ENCODE peak calls at places on chromosome 1, in nine cellular contexts. W is CD8-positive, alpha-beta memory T cell; G is CD8-positive, alpha-beta T cell; Z is small intestine; N is colonic mucosa; M is spleen; R is breast epithelium; O is PC-9; D is stomach. T is an unnamed sample. For H3K4me1, the result is how much of the 10 kb centered on the place peaks cover.

GRCh38 chr1:86965012-86965826 is 50.8 kb downstream of the HS2ST1 start:
- DNase-seq in W (no peak), Z (peak), G (no peak), M (no peak), R (no peak), N (peak), O (peak), D (no peak), T (no peak)

GRCh38 chr1:169891539-169891885 is 2.2 kb downstream of the SCYL3 start:
- DNase-seq in D (no peak), M (no peak), Z (no peak), N (no peak), O (no peak), G (no peak), W (no peak), R (no peak), T (no peak)

GRCh38 chr1:161096514-161096913 is 1.6 kb upstream of the KLHDC9 start:
- DNase-seq in W (no peak), M (no peak), R (peak), N (no peak), D (no peak), Z (no peak), G (no peak), O (no peak), T (no peak)

GRCh38 chr1:15760520-15761211 is 2.1 kb downstream of the FBLIM1 start:
- DNase-seq in G (no peak), W (no peak), M (no peak), O (peak), Z (no peak), R (no peak), D (no peak), N (peak), T (peak)

GRCh38 chr1:6118415-6118814 is 61.7 kb downstream of the CHD5 start:
- DNase-seq in R (no peak), O (no peak), Z (no peak), D (no peak), W (no peak), G (no peak), N (no peak), M (peak), T (no peak)

GRCh38 chr1:66503841-66504470 is 30.0 kb upstream of the SGIP1 start:
- DNase-seq in Z (peak), O (peak), G (no peak), R (no peak), D (peak), N (peak), W (no peak), M (no peak), T (peak)

GRCh38 chr1:78437941-78438340 is 52.8 kb upstream of the PTGFR start:
- DNase-seq in G (no peak), W (no peak), Z (no peak), R (no peak), M (no peak), O (no peak), N (no peak), D (no peak), T (no peak)

GRCh38 chr1:206441336-206441967 is 28.8 kb upstream of the IKBKE start:
- DNase-seq in D (no peak), W (no peak), G (no peak), Z (no peak), R (no peak), O (no peak), M (no peak), N (no peak), T (no peak)

GRCh38 chr1:47817861-47818260 is 179.3 kb downstream of the TRABD2B start:
- DNase-seq in Z (no peak), O (no peak), N (no peak), D (no peak), M (no peak), R (no peak), W (no peak), G (no peak), T (no peak)

GRCh38 chr1:47819503-47819888 is 177.7 kb downstream of the TRABD2B start:
- DNase-seq in O (no peak), N (no peak), W (no peak), M (no peak), G (no peak), R (no peak), D (no peak), Z (no peak), T (no peak)

GRCh38 chr1:47814592-47815436 is 182.4 kb downstream of the TRABD2B start:
- DNase-seq in N (no peak), W (no peak), G (no peak), M (no peak), Z (no peak), O (no peak), R (no peak), D (no peak), T (no peak)

GRCh38 chr1:47816325-47817071 is 180.7 kb downstream of the TRABD2B start:
- DNase-seq in G (no peak), Z (no peak), R (no peak), N (no peak), W (no peak), M (no peak), D (no peak), O (no peak), T (no peak)

GRCh38 chr1:47818682-47819502 is 178.3 kb downstream of the TRABD2B start:
- DNase-seq in R (no peak), G (no peak), Z (no peak), D (no peak), N (no peak), M (no peak), O (no peak), W (no peak), T (no peak)
- H3K27ac ChIP-seq in R (no peak), G (no peak), Z (no peak), D (no peak), N (no peak), M (no peak), O (no peak), W (no peak), T (no peak)

GRCh38 chr1:37473431-37474050 is 839 bp upstream of the ZC3H12A start:
- DNase-seq in W (no peak), D (no peak), R (peak), Z (peak), O (no peak), M (no peak), G (no peak), N (peak), T (no peak)
- H3K4me1 ChIP-seq in W (under half), D (half or more), R (under half), Z (under half), O (half or more), M (half or more), G (under half), N (under half), T (under half)

GRCh38 chr1:213571419-213571818 is 416.4 kb upstream of the PROX1 start:
- DNase-seq in R (no peak), M (no peak), Z (no peak), D (no peak), G (no peak), W (no peak), O (no peak), N (no peak), T (no peak)
- H3K27ac ChIP-seq in R (no peak), M (no peak), Z (no peak), D (no peak), G (no peak), W (no peak), O (peak), N (no peak), T (no peak)

GRCh38 chr1:203322480-203323179 is 17.3 kb downstream of the BTG2 start:
- DNase-seq in O (no peak), R (peak), D (peak), W (no peak), N (no peak), Z (no peak), M (no peak), G (no peak), T (no peak)
- H3K4me1 ChIP-seq in O (under half), R (under half), D (half or more), W (half or more), N (half or more), Z (under half), M (half or more), G (half or more), T (under half)

DNA sequence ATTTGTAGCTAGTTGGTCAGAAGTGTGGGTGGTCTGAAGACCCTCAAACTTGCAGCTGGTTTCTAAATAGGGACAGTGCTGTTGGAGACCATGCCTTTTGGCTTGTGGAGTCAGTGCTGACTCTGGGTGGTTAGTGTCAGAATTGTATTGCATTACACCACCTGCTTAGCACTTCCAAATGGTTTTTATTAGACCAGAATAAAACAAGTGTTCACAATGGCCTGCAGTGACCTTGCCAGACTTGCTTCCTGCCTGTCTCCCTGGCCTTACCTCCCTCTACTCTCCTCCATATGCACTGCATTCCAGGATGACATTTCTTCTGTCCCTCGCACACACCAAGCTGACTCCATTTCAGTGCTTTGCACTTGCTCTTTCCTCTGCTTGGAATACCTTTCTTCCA is 72.7 kb upstream of the CNIH3 start:
- DNase-seq in O (peak), R (no peak), G (no peak), W (no peak), Z (no peak), N (no peak), D (no peak), M (no peak), T (no peak)
- H3K27ac ChIP-seq in O (peak), R (no peak), G (no peak), W (no peak), Z (no peak), N (no peak), D (no peak), M (no peak), T (no peak)

GRCh38 chr1:65148548-65149390 is 766 bp downstream of the AK4 start:
- DNase-seq in G (no peak), N (peak), M (peak), W (no peak), R (peak), O (peak), D (no peak), Z (no peak), T (peak)
- H3K4me1 ChIP-seq in G (under half), N (under half), M (under half), W (under half), R (under half), O (under half), D (under half), Z (under half), T (under half)

GRCh38 chr1:43359696-43360095 is 915 bp downstream of the CDC20 start:
- DNase-seq in W (no peak), G (no peak), O (peak), D (no peak), Z (no peak), N (no peak), M (no peak), R (no peak), T (no peak)

GRCh38 chr1:43358121-43358745 is 548 bp upstream of the CDC20 start:
- DNase-seq in O (peak), D (no peak), W (no peak), N (peak), R (no peak), G (no peak), Z (peak), M (no peak), T (no peak)

GRCh38 chr1:43363283-43363934 is 4.4 kb downstream of the ELOVL1 start:
- DNase-seq in R (no peak), O (no peak), M (no peak), N (peak), D (no peak), Z (peak), G (no peak), W (no peak), T (no peak)

GRCh38 chr1:43358746-43359693 is at the start of gene CDC20:
- DNase-seq in D (peak), Z (peak), R (peak), G (peak), W (peak), O (peak), M (peak), N (peak), T (peak)

DNA sequence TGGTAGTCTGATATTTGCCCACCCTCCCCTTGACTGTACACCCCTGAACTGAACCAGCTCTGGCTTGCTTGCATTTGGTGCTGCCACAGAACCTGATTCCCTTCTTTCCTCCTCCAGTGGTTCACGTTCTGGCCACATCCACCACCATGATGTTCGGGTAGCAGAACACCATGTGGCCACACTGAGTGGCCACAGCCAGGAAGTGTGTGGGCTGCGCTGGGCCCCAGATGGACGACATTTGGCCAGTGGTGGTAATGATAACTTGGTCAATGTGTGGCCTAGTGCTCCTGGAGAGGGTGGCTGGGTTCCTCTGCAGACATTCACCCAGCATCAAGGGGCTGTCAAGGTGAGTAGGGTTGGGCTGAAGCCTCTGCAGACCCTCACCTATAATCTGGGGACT is 1.8 kb downstream of the CDC20 start:
- DNase-seq in Z (no peak), W (no peak), D (no peak), R (no peak), G (no peak), N (no peak), M (no peak), O (no peak), T (no peak)
- H3K27ac ChIP-seq in Z (no peak), W (no peak), D (no peak), R (no peak), G (no peak), N (no peak), M (no peak), O (no peak), T (no peak)

DNA sequence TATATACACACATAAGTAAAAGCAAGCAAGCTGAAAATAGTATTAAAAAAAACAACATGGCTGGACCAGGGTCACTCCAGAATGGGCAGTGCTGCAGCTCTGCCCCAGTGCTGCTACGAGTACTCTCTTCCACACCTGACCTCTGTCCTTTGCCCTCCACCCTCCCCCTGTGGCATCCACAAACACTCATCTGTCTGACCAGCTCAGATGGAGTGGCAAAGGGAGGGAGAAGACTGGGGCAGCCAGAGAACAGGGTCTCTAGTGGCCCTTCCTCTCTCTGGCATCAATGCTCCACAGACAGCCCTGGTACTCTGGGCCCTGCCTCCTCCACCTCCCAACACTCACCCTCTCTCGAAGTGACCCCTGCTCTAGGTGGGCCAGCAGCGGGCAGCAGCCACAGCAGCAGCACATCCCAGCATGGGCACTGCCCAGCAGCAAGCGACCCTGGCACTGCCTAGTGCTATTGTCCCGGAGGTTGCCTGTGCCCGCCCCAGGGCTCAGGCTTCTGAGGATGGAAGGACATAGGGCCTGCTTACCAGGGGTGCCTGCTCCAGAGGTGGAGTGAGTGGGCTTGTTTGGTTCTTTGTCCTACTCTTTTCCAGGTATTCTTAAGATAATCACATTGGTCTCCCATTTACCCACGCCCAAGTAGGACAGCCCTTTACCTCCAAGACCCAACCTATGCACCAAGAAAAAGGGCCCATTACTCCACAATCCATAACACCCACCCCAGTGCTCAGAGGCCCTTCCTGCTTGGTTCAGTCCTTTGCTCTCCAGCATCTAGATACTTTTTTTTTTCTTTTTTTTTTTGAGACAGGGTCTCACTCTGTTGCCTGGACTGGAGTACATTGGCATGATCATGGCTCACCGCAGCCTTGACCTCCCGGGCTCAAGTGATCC is 6.2 kb downstream of the ARHGEF2 start:
- DNase-seq in N (no peak), W (no peak), M (peak), Z (no peak), D (no peak), O (no peak), R (no peak), G (no peak), T (no peak)
- H3K4me1 ChIP-seq in N (under half), W (half or more), M (half or more), Z (under half), D (half or more), O (under half), R (under half), G (half or more), T (under half)

GRCh38 chr1:40652452-40652851 is 13.0 kb downstream of the RIMS3 start:
- DNase-seq in W (no peak), G (no peak), O (no peak), M (peak), D (no peak), R (no peak), N (no peak), Z (no peak), T (no peak)

GRCh38 chr1:40651138-40651857 is 14.2 kb downstream of the RIMS3 start:
- DNase-seq in G (no peak), W (no peak), O (no peak), M (peak), N (peak), R (no peak), Z (peak), D (peak), T (no peak)

GRCh38 chr1:40652979-40653378 is 12.5 kb downstream of the RIMS3 start:
- DNase-seq in Z (no peak), N (no peak), D (no peak), W (no peak), R (no peak), M (no peak), O (peak), G (no peak), T (no peak)

GRCh38 chr1:40657046-40657445 is 8.4 kb downstream of the RIMS3 start:
- DNase-seq in M (no peak), D (no peak), G (no peak), N (no peak), R (no peak), W (no peak), O (no peak), Z (no peak), T (no peak)

GRCh38 chr1:40653851-40654537 is 11.5 kb downstream of the RIMS3 start:
- DNase-seq in R (no peak), D (no peak), W (no peak), O (no peak), G (no peak), Z (no peak), M (peak), N (no peak), T (peak)
- H3K27ac ChIP-seq in R (no peak), D (no peak), W (no peak), O (no peak), G (no peak), Z (no peak), M (no peak), N (no peak), T (no peak)

DNA sequence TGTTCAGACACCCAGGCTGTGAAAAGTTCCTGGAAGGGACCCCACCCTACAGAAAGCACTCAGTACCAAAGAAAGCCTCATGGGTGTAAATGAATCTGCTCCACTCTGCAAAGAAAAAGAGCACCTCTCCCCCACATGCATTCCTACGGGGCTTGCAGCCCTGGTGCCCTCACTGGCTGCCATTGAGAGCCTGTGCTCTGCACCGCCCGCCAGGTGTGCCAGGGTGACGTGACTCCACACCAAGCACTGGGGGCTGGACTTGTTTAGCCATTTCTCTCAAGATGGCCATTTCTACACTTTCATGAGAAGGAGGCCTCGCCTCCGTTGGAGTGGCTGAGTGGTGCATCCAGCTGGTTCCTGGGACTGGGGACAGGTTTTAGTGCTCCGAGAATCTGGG is 380.5 kb upstream of the VAMP3 start:
- DNase-seq in R (peak), D (peak), O (no peak), W (no peak), Z (no peak), G (no peak), N (no peak), M (peak), T (peak)
- H3K4me1 ChIP-seq in R (under half), D (under half), O (under half), W (under half), Z (under half), G (under half), N (under half), M (under half), T (under half)

T was measured in testis.